ENCODE peak calls at places on chromosome 21, in four cellular contexts. K is Ammon's horn, B is fibroblast of the conjunctiva, H is mucosa of gallbladder. Q is an unnamed sample.

GRCh38 chr21:33268736-33269441 is 2.7 kb downstream of the IL10RB start:
- DNase-seq in B (no peak), K (no peak), H (peak), Q (peak)

GRCh38 chr21:45336870-45337269 is 49.2 kb upstream of the POFUT2 start:
- DNase-seq in K (no peak), H (peak), B (no peak), Q (no peak)

GRCh38 chr21:44989943-44990780 is 50.3 kb downstream of the SLX9 start:
- DNase-seq in K (no peak), B (no peak), H (no peak), Q (no peak)

GRCh38 chr21:41641821-41642368 is 125.0 kb downstream of the RIPK4 start:
- DNase-seq in B (peak), H (peak), K (peak), Q (no peak)

GRCh38 chr21:36105327-36105842 is 29.5 kb upstream of the CBR3 start:
- DNase-seq in K (no peak), H (no peak), B (no peak), Q (no peak)

GRCh38 chr21:40577285-40578043 is 269.5 kb downstream of the DSCAM start:
- DNase-seq in K (no peak), B (no peak), H (no peak), Q (no peak)

GRCh38 chr21:36881223-36881622 is 85.2 kb downstream of the HLCS start:
- DNase-seq in H (no peak), B (no peak), K (peak), Q (no peak)

GRCh38 chr21:38761531-38761930 is 44.2 kb upstream of the ETS2 start:
- DNase-seq in B (no peak), K (no peak), H (no peak), Q (no peak)

GRCh38 chr21:39675595-39675994 is 62.9 kb downstream of the B3GALT5 start:
- DNase-seq in B (no peak), K (no peak), H (no peak), Q (no peak)

GRCh38 chr21:41678944-41679343 is 87.9 kb downstream of the RIPK4 start:
- DNase-seq in K (peak), H (peak), B (peak), Q (peak)

GRCh38 chr21:42465008-42465878 is 30.8 kb downstream of the RSPH1 start:
- DNase-seq in H (peak), K (peak), B (no peak), Q (peak)

GRCh38 chr21:32096411-32096810 is 182.4 kb downstream of the MIS18A start:
- DNase-seq in K (no peak), H (no peak), B (no peak), Q (no peak)

GRCh38 chr21:41897690-41898089 is 18.5 kb upstream of the PRDM15 start:
- DNase-seq in K (no peak), H (no peak), B (no peak), Q (no peak)

GRCh38 chr21:45839274-45839673 is 142.3 kb upstream of the COL6A1 start:
- DNase-seq in K (no peak), H (no peak), B (no peak), Q (no peak)

GRCh38 chr21:16308269-16308668 is 578.5 kb downstream of the USP25 start:
- DNase-seq in H (no peak), K (peak), B (no peak), Q (no peak)

GRCh38 chr21:36889401-36889800 is 77.1 kb downstream of the HLCS start:
- DNase-seq in B (no peak), H (no peak), K (no peak), Q (no peak)

GRCh38 chr21:44461438-44462089 is 6.3 kb downstream of the LRRC3 start:
- DNase-seq in B (no peak), K (no peak), H (no peak), Q (no peak)

GRCh38 chr21:15638856-15639549 is 90.8 kb upstream of the USP25 start:
- DNase-seq in H (no peak), K (no peak), B (no peak), Q (no peak)

GRCh38 chr21:24110846-24111245 is 1496.4 kb downstream of the MRPL39 start:
- DNase-seq in K (no peak), H (no peak), B (no peak), Q (no peak)

Q was measured in colonic mucosa.